ENCODE peak calls at places on chromosomes 6 and 20, in ten cellular contexts. Y, M, Q, J, V, H, P, U, S and R are unnamed samples.

GRCh38 chr20:37931153-37931922 is 28.4 kb downstream of the VSTM2L start:
- DNase-seq in H (no peak), M (no peak), S (no peak), J (no peak), V (no peak), Y (no peak), P (no peak), U (no peak), Q (no peak), R (no peak)

GRCh38 chr6:88403486-88403885 is 237.3 kb upstream of the CNR1 start:
- DNase-seq in Q (no peak), M (no peak), J (no peak), H (no peak), S (no peak), U (no peak), Y (no peak), V (peak), P (no peak), R (no peak)

GRCh38 chr6:7727951-7728854 is 2.3 kb downstream of the BMP6 start:
- DNase-seq in U (peak), V (peak), Q (no peak), J (peak), S (peak), M (peak), P (peak), Y (peak), H (peak), R (peak)

GRCh38 chr20:6829510-6830116 is 62.1 kb downstream of the BMP2 start:
- DNase-seq in M (no peak), P (peak), U (no peak), S (no peak), V (peak), Y (no peak), Q (peak), J (peak), H (no peak), R (no peak)

GRCh38 chr6:13668291-13668928 is 43.2 kb downstream of the RANBP9 start:
- DNase-seq in S (no peak), H (no peak), Y (no peak), U (no peak), V (peak), J (peak), Q (peak), M (no peak), P (no peak), R (no peak)

GRCh38 chr20:22004946-22005345 is 299.5 kb downstream of the PAX1 start:
- DNase-seq in Y (no peak), P (no peak), S (no peak), V (no peak), M (no peak), J (no peak), H (no peak), Q (peak), U (no peak), R (no peak)

GRCh38 chr6:154358019-154358545 is 1.5 kb upstream of the IPCEF1 start:
- DNase-seq in S (no peak), U (no peak), P (no peak), M (no peak), H (no peak), V (no peak), Q (no peak), Y (no peak), J (no peak), R (no peak)

GRCh38 chr6:130872250-130873095 is 45.3 kb downstream of the SMLR1 start:
- DNase-seq in J (peak), Y (peak), V (peak), Q (peak), H (peak), P (peak), S (peak), M (peak), U (peak), R (peak)

GRCh38 chr20:63501818-63502670 is 3.2 kb upstream of the EEF1A2 start:
- DNase-seq in H (peak), S (no peak), Q (no peak), V (no peak), Y (no peak), P (peak), M (peak), J (no peak), U (no peak), R (no peak)

GRCh38 chr20:21571841-21572690 is 58.2 kb upstream of the NKX2-2 start:
- DNase-seq in S (no peak), U (no peak), Q (peak), J (no peak), P (peak), M (no peak), Y (no peak), V (peak), H (peak), R (peak)

GRCh38 chr20:16747291-16747811 is 807 bp upstream of the OTOR start:
- DNase-seq in J (no peak), Y (no peak), V (no peak), M (no peak), S (no peak), Q (no peak), U (no peak), P (peak), H (no peak), R (no peak)

DNA sequence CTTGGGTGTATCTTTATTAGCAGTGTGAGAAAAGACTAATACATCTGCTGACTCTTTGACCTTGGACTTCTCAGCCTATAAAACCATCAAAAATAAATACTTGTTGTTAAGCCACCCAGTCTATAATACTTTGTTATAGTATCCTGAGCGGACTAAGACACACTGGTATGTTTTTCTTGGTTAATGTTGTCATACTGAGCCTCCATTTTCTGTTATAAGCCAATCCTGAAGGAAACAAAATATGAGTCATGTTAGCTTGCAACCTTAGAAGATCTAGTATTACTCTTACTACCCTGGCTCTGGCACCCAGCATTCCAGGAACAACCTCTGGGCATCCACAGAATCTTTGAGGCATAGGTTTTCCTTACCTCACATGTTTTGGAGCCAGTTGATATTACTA is 307.2 kb downstream of the FRK start:
- DNase-seq in P (no peak), U (no peak), Q (peak), H (no peak), M (no peak), V (no peak), S (no peak), J (peak), Y (no peak), R (no peak)
- TF ChIP-seq CTCF in P (no peak), U (no peak), Q (no peak), H (no peak), M (no peak), V (no peak), S (no peak), J (no peak), Y (no peak), R (no peak)

GRCh38 chr20:3848565-3848964 is 1.9 kb downstream of the MAVS start:
- DNase-seq in H (no peak), P (no peak), U (no peak), V (no peak), M (no peak), Y (no peak), Q (no peak), S (no peak), J (no peak), R (no peak)
- TF ChIP-seq CTCF in H (no peak), P (no peak), U (no peak), V (no peak), M (no peak), Y (no peak), Q (no peak), S (no peak), J (no peak), R (no peak)

GRCh38 chr20:32247957-32248497 is 29.4 kb upstream of the KIF3B start:
- DNase-seq in U (no peak), Y (no peak), J (no peak), S (no peak), H (no peak), Q (no peak), P (no peak), M (no peak), V (no peak), R (no peak)

GRCh38 chr20:32244959-32245358 is 32.5 kb upstream of the KIF3B start:
- DNase-seq in M (no peak), U (no peak), Q (no peak), V (no peak), J (no peak), H (no peak), S (no peak), P (no peak), Y (no peak), R (no peak)

GRCh38 chr20:32240220-32240619 is 32.5 kb downstream of the POFUT1 start:
- DNase-seq in S (no peak), H (peak), M (no peak), J (no peak), V (no peak), Q (no peak), U (no peak), P (peak), Y (no peak), R (no peak)

GRCh38 chr20:32241807-32242206 is 34.1 kb downstream of the POFUT1 start:
- DNase-seq in S (no peak), Q (no peak), H (no peak), Y (no peak), J (no peak), U (no peak), M (no peak), P (no peak), V (no peak), R (no peak)

GRCh38 chr20:32244150-32244823 is 33.2 kb upstream of the KIF3B start:
- DNase-seq in Y (no peak), S (no peak), J (no peak), H (no peak), U (no peak), M (no peak), Q (peak), V (no peak), P (no peak), R (no peak)
- TF ChIP-seq CTCF in Y (no peak), S (no peak), J (no peak), H (no peak), U (no peak), M (no peak), Q (no peak), V (no peak), P (no peak), R (no peak)

GRCh38 chr6:134437376-134437775 is 119.5 kb upstream of the SGK1 start:
- DNase-seq in Q (peak), M (no peak), Y (no peak), J (peak), H (no peak), S (no peak), V (no peak), P (no peak), U (no peak), R (no peak)
- TF ChIP-seq CTCF in Q (peak), M (no peak), Y (no peak), J (peak), H (no peak), S (no peak), V (peak), P (no peak), U (no peak), R (no peak)

GRCh38 chr6:127221201-127221600 is 45.5 kb upstream of the RNF146 start:
- DNase-seq in H (no peak), S (no peak), V (no peak), Y (no peak), J (no peak), U (no peak), P (no peak), Q (no peak), M (no peak), R (no peak)

GRCh38 chr6:127225497-127225896 is 41.2 kb upstream of the RNF146 start:
- DNase-seq in P (no peak), V (no peak), U (no peak), J (peak), M (no peak), H (no peak), S (no peak), Q (no peak), Y (no peak), R (no peak)

GRCh38 chr6:127219869-127220268 is 46.8 kb upstream of the RNF146 start:
- DNase-seq in M (no peak), Q (peak), U (no peak), Y (no peak), P (no peak), V (no peak), J (no peak), S (no peak), H (no peak), R (no peak)

GRCh38 chr6:127216821-127217789 is 49.6 kb upstream of the RNF146 start:
- DNase-seq in Y (no peak), J (no peak), Q (no peak), U (no peak), P (no peak), V (no peak), M (no peak), H (no peak), S (no peak), R (no peak)

DNA sequence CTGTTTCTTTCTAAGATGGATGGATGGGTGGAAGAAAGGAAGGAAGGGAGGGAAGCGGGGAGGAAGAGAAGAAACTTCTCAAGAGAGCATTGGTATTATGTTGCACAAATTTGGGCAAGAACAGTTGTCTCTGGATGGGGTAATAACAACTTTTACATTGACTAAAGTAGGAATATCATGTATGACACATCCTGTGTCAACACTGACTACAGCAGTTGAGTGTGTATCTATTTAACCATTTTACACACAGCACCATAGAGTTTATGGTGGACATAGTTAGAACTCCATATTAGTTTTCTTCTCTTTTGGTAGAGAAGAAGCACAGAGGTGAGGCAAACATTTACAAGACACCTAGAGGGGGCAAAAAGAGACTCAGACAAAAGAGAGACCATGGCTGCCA is 44.2 kb upstream of the RNF146 start:
- DNase-seq in J (no peak), P (no peak), M (no peak), U (no peak), S (no peak), Q (peak), V (no peak), H (no peak), Y (no peak), R (no peak)
- TF ChIP-seq CTCF in J (no peak), P (no peak), M (no peak), U (no peak), S (no peak), Q (no peak), V (no peak), H (no peak), Y (no peak), R (no peak)